ENCODE peak calls at places on chromosome 13, in six cellular contexts. X is WTC11, B is HepG2, Q is K562, V is H1, K is GM12878. R is an unnamed sample.

GRCh38 chr13:107351305-107351704 is 783.4 kb upstream of the ARGLU1 start:
- DNase-seq in X (no peak), B (no peak), Q (no peak), V (no peak), K (no peak), R (no peak)

GRCh38 chr13:28219408-28220099 is 81.2 kb downstream of the PAN3 start:
- DNase-seq in X (no peak), B (no peak), Q (no peak), V (no peak), K (no peak), R (no peak)

GRCh38 chr13:24911135-24911524 is 147.2 kb downstream of the RNF17 start:
- DNase-seq in X (no peak), B (no peak), Q (peak; percentile 39), V (no peak), K (no peak), R (no peak)

GRCh38 chr13:24184855-24185254 is 24.3 kb downstream of the SPATA13 start:
- DNase-seq in X (no peak), B (no peak), Q (no peak), V (no peak), K (no peak), R (no peak)

GRCh38 chr13:50400930-50401553 is 385.8 kb downstream of the KCNRG start:
- DNase-seq in X (no peak), B (peak; percentile 5), Q (no peak), V (no peak), K (no peak), R (no peak)

GRCh38 chr13:66425741-66426140 is 804.4 kb downstream of the PCDH9 start:
- DNase-seq in X (no peak), B (no peak), Q (no peak), V (no peak), K (no peak), R (no peak)

GRCh38 chr13:30787747-30788535 is 52.6 kb downstream of the ALOX5AP start:
- DNase-seq in X (no peak), B (no peak), Q (no peak), V (no peak), K (no peak), R (no peak)

GRCh38 chr13:27388236-27388635 is 36.2 kb upstream of the GTF3A start:
- DNase-seq in X (no peak), B (no peak), Q (no peak), V (no peak), K (no peak), R (no peak)

GRCh38 chr13:35865341-35866240 is 265.6 kb downstream of the DCLK1 start:
- DNase-seq in X (no peak), B (no peak), Q (no peak), V (no peak), K (no peak), R (no peak)

GRCh38 chr13:84137292-84137691 is 255.0 kb upstream of the SLITRK1 start:
- DNase-seq in X (no peak), B (no peak), Q (no peak), V (no peak), K (peak; percentile 64), R (no peak)

GRCh38 chr13:95745752-95746151 is 68.8 kb downstream of the DNAJC3 start:
- DNase-seq in X (no peak), B (no peak), Q (no peak), V (no peak), K (no peak), R (no peak)

GRCh38 chr13:95153647-95154405 is 147.4 kb downstream of the ABCC4 start:
- DNase-seq in X (no peak), B (no peak), Q (no peak), V (no peak), K (no peak), R (no peak)

GRCh38 chr13:62375653-62376052 is 960.0 kb upstream of the PCDH20 start:
- DNase-seq in X (no peak), B (no peak), Q (no peak), V (no peak), K (no peak), R (no peak)

GRCh38 chr13:89361909-89362308 is 1690.7 kb downstream of the SLITRK5 start:
- DNase-seq in X (no peak), B (no peak), Q (no peak), V (no peak), K (no peak), R (no peak)

GRCh38 chr13:27619093-27619705 is 1.1 kb downstream of the LNX2 start:
- DNase-seq in X (no peak), B (peak; percentile 34), Q (no peak), V (no peak), K (no peak), R (no peak)

GRCh38 chr13:39941236-39941635 is 285.8 kb downstream of the COG6 start:
- DNase-seq in X (peak; percentile 18), B (no peak), Q (no peak), V (no peak), K (no peak), R (no peak)

GRCh38 chr13:74280795-74281490 is 146.7 kb upstream of the KLF12 start:
- DNase-seq in X (no peak), B (no peak), Q (no peak), V (no peak), K (no peak), R (no peak)

GRCh38 chr13:29436291-29436690 is 159.2 kb downstream of the SLC7A1 start:
- DNase-seq in X (no peak), B (no peak), Q (no peak), V (no peak), K (no peak), R (no peak)

GRCh38 chr13:44374348-44374712 is 706 bp downstream of the SERP2 start:
- DNase-seq in X (no peak), B (no peak), Q (no peak), V (no peak), K (no peak), R (no peak)

GRCh38 chr13:102040812-102041211 is 361.0 kb downstream of the FGF14 start:
- DNase-seq in X (no peak), B (no peak), Q (no peak), V (no peak), K (no peak), R (no peak)

GRCh38 chr13:26810095-26810494 is 49.5 kb upstream of the GPR12 start:
- DNase-seq in X (no peak), B (no peak), Q (no peak), V (no peak), K (no peak), R (no peak)

GRCh38 chr13:44812818-44813217 is 176.5 kb downstream of the NUFIP1 start:
- DNase-seq in X (no peak), B (no peak), Q (no peak), V (no peak), K (no peak), R (no peak)

GRCh38 chr13:79533781-79534400 is 52.9 kb downstream of the NDFIP2 start:
- DNase-seq in X (no peak), B (no peak), Q (no peak), V (no peak), K (no peak), R (no peak)

GRCh38 chr13:18235756-18236527 is 945.7 kb downstream of the TUBA3C start:
- DNase-seq in X (no peak), B (no peak), Q (no peak), V (no peak), K (no peak), R (no peak)

GRCh38 chr13:96090240-96091101 is 564 bp downstream of the HS6ST3 start:
- DNase-seq in X (peak; percentile 50), B (no peak), Q (no peak), V (peak; percentile 77), K (no peak), R (no peak)

GRCh38 chr13:94933230-94933751 is 220.9 kb upstream of the SOX21 start:
- DNase-seq in X (no peak), B (no peak), Q (no peak), V (no peak), K (no peak), R (no peak)

GRCh38 chr13:75458696-75459422 is 23.1 kb downstream of the TBC1D4 start:
- DNase-seq in X (peak; percentile 21), B (peak; percentile 97), Q (no peak), V (no peak), K (peak; percentile 49), R (no peak)

GRCh38 chr13:104289400-104289799 is 1223.2 kb upstream of the SLC10A2 start:
- DNase-seq in X (no peak), B (no peak), Q (no peak), V (no peak), K (no peak), R (no peak)

GRCh38 chr13:40031031-40031430 is 375.6 kb downstream of the COG6 start:
- DNase-seq in X (no peak), B (no peak), Q (no peak), V (no peak), K (no peak), R (no peak)

GRCh38 chr13:30963794-30964193 is 31.3 kb downstream of the TEX26 start:
- DNase-seq in X (no peak), B (no peak), Q (no peak), V (no peak), K (no peak), R (no peak)

GRCh38 chr13:112725346-112726017 is 35.6 kb downstream of the ATP11A start:
- DNase-seq in X (no peak), B (no peak), Q (no peak), V (no peak), K (peak; percentile 24), R (peak; percentile 48)

GRCh38 chr13:33205804-33206221 is 79.7 kb downstream of the STARD13 start:
- DNase-seq in X (no peak), B (no peak), Q (no peak), V (no peak), K (no peak), R (no peak)
- TF ChIP-seq ATF3 in X (no peak), B (no peak), Q (no peak), V (no peak), K (no peak), R (no peak)

GRCh38 chr13:110448230-110448629 is 113.3 kb downstream of the RAB20 start:
- DNase-seq in X (no peak), B (no peak), Q (no peak), V (no peak), K (no peak), R (peak; percentile 43)
- TF ChIP-seq SP1 in X (no peak), B (no peak), Q (no peak), V (no peak), K (no peak), R (peak; percentile 72)

DNA sequence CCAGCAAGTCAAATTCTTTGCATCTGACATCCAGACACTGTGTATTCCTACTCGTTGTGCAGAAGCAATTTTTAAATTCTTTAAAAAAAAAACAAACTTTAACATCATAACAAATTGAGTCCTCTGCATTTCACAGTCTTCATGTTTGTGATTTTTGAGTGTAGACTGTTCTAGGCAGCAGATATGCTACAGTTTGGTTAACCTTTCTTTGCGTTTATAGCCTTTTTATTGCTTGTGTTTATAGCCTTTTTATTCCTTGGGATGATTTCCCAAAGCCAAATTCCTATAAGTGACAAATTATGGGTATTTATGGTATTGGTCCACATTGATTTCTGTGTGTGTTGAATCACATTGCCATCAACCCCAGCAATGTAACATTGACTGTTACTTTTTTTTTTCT is 14.9 kb upstream of the RNF113B start:
- DNase-seq in X (no peak), B (no peak), Q (no peak), V (no peak), K (no peak), R (no peak)
- TF ChIP-seq ATF3 in X (no peak), B (no peak), Q (no peak), V (no peak), K (no peak), R (no peak)

GRCh38 chr13:49370390-49370789 is 73.5 kb downstream of the CAB39L start:
- DNase-seq in X (no peak), B (no peak), Q (no peak), V (no peak), K (no peak), R (no peak)
- TF ChIP-seq SP1 in X (no peak), B (no peak), Q (no peak), V (no peak), K (no peak), R (no peak)

GRCh38 chr13:87124785-87125074 is 546.4 kb upstream of the SLITRK5 start:
- DNase-seq in X (no peak), B (no peak), Q (no peak), V (no peak), K (no peak), R (no peak)
- TF ChIP-seq ATF3 in X (no peak), B (no peak), Q (no peak), V (no peak), K (no peak), R (no peak)